ENCODE peak calls at places on chromosomes 1 and 21, in five cellular contexts. H is CD8-positive, alpha-beta T cell; F is HCT116; C is upper lobe of right lung; E is cardiac fibroblast. R is an unnamed sample.

GRCh38 chr1:172646653-172647052 is 12.2 kb upstream of the FASLG start:
- DNase-seq in C (no peak), E (no peak), F (no peak), H (no peak), R (no peak)

GRCh38 chr1:150973258-150973825 is 1.3 kb downstream of the CERS2 start:
- DNase-seq in C (peak; percentile 72), F (no peak), H (no peak), E (no peak), R (peak; percentile 25)

GRCh38 chr1:233315718-233316301 is 11.7 kb upstream of the MAP3K21 start:
- DNase-seq in F (no peak), H (no peak), E (no peak), C (no peak), R (no peak)

GRCh38 chr1:153763365-153764225 is 11.6 kb upstream of the SLC27A3 start:
- DNase-seq in C (no peak), H (no peak), F (no peak), E (peak; percentile 27), R (no peak)

GRCh38 chr1:5980314-5981008 is 11.8 kb downstream of the NPHP4 start:
- DNase-seq in F (peak; percentile 51), H (no peak), C (peak; percentile 69), E (peak; percentile 65), R (no peak)

GRCh38 chr1:62991152-62991551 is 207.2 kb downstream of the ATG4C start:
- DNase-seq in E (no peak), F (no peak), C (no peak), H (no peak), R (no peak)

GRCh38 chr1:247681288-247681897 is 1.9 kb upstream of the OR13G1 start:
- DNase-seq in C (no peak), E (peak; percentile 80), H (no peak), F (peak; percentile 10), R (no peak)

GRCh38 chr1:110205156-110205555 is 5.0 kb upstream of the KCNC4 start:
- DNase-seq in F (no peak), E (no peak), H (no peak), C (no peak), R (no peak)

GRCh38 chr1:159927887-159928431 is 2.7 kb upstream of the TAGLN2 start:
- DNase-seq in H (no peak), C (peak; percentile 48), E (no peak), F (no peak), R (no peak)

GRCh38 chr1:101108123-101108522 is 82.5 kb upstream of the DPH5 start:
- DNase-seq in E (no peak), C (no peak), H (no peak), F (no peak), R (no peak)

GRCh38 chr1:197911857-197912696 is 5.1 kb upstream of the LHX9 start:
- DNase-seq in C (no peak), E (no peak), F (no peak), H (no peak), R (peak; percentile 18)

GRCh38 chr1:74679811-74680210 is 6.2 kb upstream of the ERICH3 start:
- DNase-seq in F (no peak), C (no peak), H (no peak), E (no peak), R (no peak)

GRCh38 chr1:42335809-42336518 is 929 bp upstream of the FOXJ3 start:
- DNase-seq in C (no peak), F (no peak), E (peak; percentile 78), H (no peak), R (no peak)

GRCh38 chr21:33492571-33492970 is 1.1 kb upstream of the DNAJC28 start:
- DNase-seq in H (no peak), F (no peak), E (peak; percentile 84), C (no peak), R (no peak)

GRCh38 chr1:184289825-184290550 is 96.8 kb upstream of the C1orf21 start:
- DNase-seq in H (no peak), F (peak; percentile 8), E (peak; percentile 35), C (no peak), R (no peak)

GRCh38 chr1:32393832-32394140 is 455 bp downstream of the BSDC1 start:
- DNase-seq in H (no peak), F (no peak), E (no peak), C (no peak), R (no peak)

GRCh38 chr21:28091500-28091899 is 901.2 kb downstream of the LTN1 start:
- DNase-seq in H (no peak), F (no peak), E (no peak), C (no peak), R (no peak)

GRCh38 chr1:8461341-8462110 is 143.6 kb downstream of the SLC45A1 start:
- DNase-seq in H (no peak), C (no peak), E (no peak), F (no peak), R (no peak)

GRCh38 chr1:8464377-8464776 is 146.5 kb downstream of the SLC45A1 start:
- DNase-seq in F (no peak), C (peak; percentile 77), H (no peak), E (no peak), R (no peak)

GRCh38 chr1:8462298-8462946 is 144.5 kb downstream of the SLC45A1 start:
- DNase-seq in H (no peak), C (peak; percentile 65), E (no peak), F (no peak), R (no peak)

GRCh38 chr1:8464987-8465386 is 147.1 kb downstream of the SLC45A1 start:
- DNase-seq in F (no peak), H (no peak), E (peak; percentile 17), C (no peak), R (no peak)

GRCh38 chr1:8463144-8463927 is 145.4 kb downstream of the SLC45A1 start:
- DNase-seq in H (no peak), C (no peak), E (peak; percentile 72), F (no peak), R (peak; percentile 43)
- TF ChIP-seq CTCF in H (no peak), C (no peak), E (no peak), F (no peak), R (no peak)

GRCh38 chr1:40861227-40862003 is 748 bp downstream of the CITED4 start:
- DNase-seq in E (peak; percentile 41), H (peak; percentile 59), C (peak; percentile 78), F (no peak), R (peak; percentile 68)
- H3K4me3 ChIP-seq in E (peak overlapping the region; percentile 27), H (peak overlapping the region; percentile 63), C (peak overlapping the region; percentile 63), F (peak overlapping the region; percentile 62), R (peak overlapping the region; percentile 71)

GRCh38 chr1:88800382-88801051 is 90.8 kb downstream of the GTF2B start:
- DNase-seq in E (peak; percentile 70), H (no peak), C (no peak), F (no peak), R (no peak)
- TF ChIP-seq CTCF in E (peak; percentile 77), H (peak; percentile 74), C (peak; percentile 75), F (no peak), R (no peak)

GRCh38 chr1:39082140-39082799 is 56.1 kb downstream of the NDUFS5 start:
- DNase-seq in C (no peak), H (no peak), E (no peak), F (no peak), R (no peak)
- H3K4me3 ChIP-seq in C (peak overlapping the region; percentile 43), H (no peak overlapping the region), E (peak overlapping the region; percentile 32), F (no peak overlapping the region), R (peak overlapping the region; percentile 55)

GRCh38 chr1:75908717-75909152 is 23.5 kb downstream of the ASB17 start:
- DNase-seq in F (peak; percentile 40), C (no peak), E (peak; percentile 44), H (no peak), R (no peak)
- TF ChIP-seq CTCF in F (peak; percentile 44), C (no peak), E (peak; percentile 22), H (no peak), R (no peak)

GRCh38 chr1:21048462-21048861 is 128.2 kb downstream of the EIF4G3 start:
- DNase-seq in C (no peak), H (no peak), F (no peak), E (no peak), R (no peak)

GRCh38 chr1:21045351-21045750 is 131.3 kb downstream of the EIF4G3 start:
- DNase-seq in F (no peak), H (no peak), C (no peak), E (no peak), R (no peak)

GRCh38 chr1:21046132-21046531 is 130.6 kb downstream of the EIF4G3 start:
- DNase-seq in F (no peak), H (no peak), E (no peak), C (no peak), R (no peak)

DNA sequence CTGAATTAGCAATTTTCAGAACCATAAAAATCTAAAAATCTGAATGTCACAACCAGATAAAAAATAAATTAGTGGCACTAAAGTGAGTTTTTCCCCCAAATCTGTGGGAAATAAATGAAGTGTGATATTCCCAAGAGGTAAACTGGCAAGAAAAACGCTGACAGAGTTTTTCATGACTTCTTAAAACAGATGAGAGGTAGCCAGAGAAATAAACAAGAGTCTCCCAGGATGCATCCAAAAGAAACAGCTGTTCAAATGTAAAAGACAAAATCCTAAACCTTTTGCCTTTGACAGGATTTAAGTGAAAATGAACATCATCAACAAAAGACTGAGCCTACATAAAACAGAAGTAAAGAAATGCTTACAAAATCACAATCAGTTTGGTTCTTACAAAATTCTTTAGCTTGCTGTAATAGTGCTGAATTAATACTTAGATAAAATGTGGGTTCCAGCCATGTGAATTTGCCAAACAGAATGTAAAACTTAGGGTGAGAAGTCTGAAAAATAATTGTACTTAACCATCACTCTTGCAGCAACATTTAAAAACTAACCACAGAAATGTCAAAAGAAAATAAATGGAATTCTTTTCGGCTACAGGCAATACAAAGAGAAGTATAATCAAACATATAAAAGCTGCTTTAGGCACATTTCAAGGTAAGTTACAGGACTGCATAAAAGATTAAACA is 133.6 kb downstream of the EIF4G3 start:
- DNase-seq in F (no peak), H (no peak), E (peak; percentile 61), C (no peak), R (no peak)
- H3K4me3 ChIP-seq in F (no peak overlapping the region), H (no peak overlapping the region), E (no peak overlapping the region), C (no peak overlapping the region), R (no peak overlapping the region)

DNA sequence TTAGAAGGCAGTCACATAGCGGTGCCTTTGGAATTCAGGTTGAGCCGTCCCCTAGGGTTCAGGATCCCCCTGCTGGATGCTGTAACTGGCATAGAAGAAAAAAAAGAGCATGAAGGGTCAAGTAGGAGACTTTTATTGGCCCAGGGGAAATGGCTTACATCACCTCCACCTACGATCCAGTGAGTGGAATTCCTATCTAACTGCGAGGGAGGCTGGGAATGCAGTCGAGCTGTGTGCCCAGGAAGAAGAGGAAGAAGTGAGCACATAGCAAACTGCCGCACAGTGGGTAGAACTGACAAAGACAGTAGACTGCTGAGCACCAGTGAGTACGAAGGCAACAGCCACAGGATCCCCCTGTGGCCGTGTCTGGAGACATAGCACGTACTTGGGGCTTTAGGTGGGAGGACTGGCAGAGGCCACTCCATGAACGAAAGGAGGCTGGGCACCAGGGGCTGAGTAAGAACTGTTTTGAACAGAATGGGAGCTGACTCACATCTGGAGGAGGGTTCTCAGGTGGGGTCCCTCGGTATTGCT is 79.2 kb downstream of the RNF220 start:
- DNase-seq in H (no peak), C (no peak), F (no peak), E (peak; percentile 72), R (no peak)
- TF ChIP-seq CTCF in H (no peak), C (no peak), F (no peak), E (no peak), R (no peak)